ENCODE peak calls at places on chromosomes 5 and 9, in four cellular contexts. One of them, this sample, is unnamed.

GRCh38 chr9:135260221-135260620 is 172.8 kb downstream of the OLFM1 start:
- DNase-seq in HepG2: no peak
- DNase-seq in Panc1: no peak
- DNase-seq in K562: no peak
- DNase-seq in this sample: no peak

GRCh38 chr5:134948929-134949328 is 18.8 kb upstream of the CATSPER3 start:
- DNase-seq in HepG2: no peak
- DNase-seq in Panc1: no peak
- DNase-seq in K562: peak
- DNase-seq in this sample: no peak

GRCh38 chr5:16149621-16150020 is 30.0 kb downstream of the MARCHF11 start:
- DNase-seq in HepG2: no peak
- DNase-seq in Panc1: no peak
- DNase-seq in K562: no peak
- DNase-seq in this sample: no peak

GRCh38 chr5:125607018-125607417 is 816.2 kb upstream of the GRAMD2B start:
- DNase-seq in HepG2: no peak
- DNase-seq in Panc1: no peak
- DNase-seq in K562: no peak
- DNase-seq in this sample: no peak

GRCh38 chr5:172179032-172179989 is 8.7 kb downstream of the STK10 start:
- DNase-seq in HepG2: no peak
- DNase-seq in Panc1: no peak
- DNase-seq in K562: no peak
- DNase-seq in this sample: no peak

GRCh38 chr9:129008986-129009583 is 19.0 kb downstream of the SH3GLB2 start:
- DNase-seq in HepG2: no peak
- DNase-seq in Panc1: no peak
- DNase-seq in K562: no peak
- DNase-seq in this sample: no peak

GRCh38 chr9:16561121-16561520 is 309.3 kb downstream of the BNC2 start:
- DNase-seq in HepG2: no peak
- DNase-seq in Panc1: no peak
- DNase-seq in K562: no peak
- DNase-seq in this sample: no peak

GRCh38 chr5:153081385-153081784 is 409.1 kb upstream of the GRIA1 start:
- DNase-seq in HepG2: no peak
- DNase-seq in Panc1: no peak
- DNase-seq in K562: no peak
- DNase-seq in this sample: no peak

GRCh38 chr5:150522504-150523464 is 14.9 kb downstream of the NDST1 start:
- DNase-seq in HepG2: peak
- DNase-seq in Panc1: no peak
- DNase-seq in K562: no peak
- DNase-seq in this sample: no peak

GRCh38 chr5:173429489-173430150 is 101.4 kb upstream of the STC2 start:
- DNase-seq in HepG2: no peak
- DNase-seq in Panc1: no peak
- DNase-seq in K562: no peak
- DNase-seq in this sample: no peak

GRCh38 chr5:134769206-134769605 is 10.6 kb downstream of the DDX46 start:
- DNase-seq in HepG2: peak
- DNase-seq in Panc1: no peak
- DNase-seq in K562: no peak
- DNase-seq in this sample: no peak

GRCh38 chr9:114583776-114584175 is 3.8 kb upstream of the ATP6V1G1 start:
- DNase-seq in HepG2: no peak
- DNase-seq in Panc1: no peak
- DNase-seq in K562: no peak
- DNase-seq in this sample: no peak

GRCh38 chr5:105956456-105957177 is 1714.1 kb downstream of the EFNA5 start:
- DNase-seq in HepG2: no peak
- DNase-seq in Panc1: no peak
- DNase-seq in K562: no peak
- DNase-seq in this sample: no peak
- TF ChIP-seq TCF7L2 in HepG2: no peak
- TF ChIP-seq TCF7L2 in Panc1: no peak
- TF ChIP-seq TCF7L2 in K562: no peak
- TF ChIP-seq TCF7L2 in this sample: no peak

GRCh38 chr5:32339198-32339597 is 26.5 kb upstream of the MTMR12 start:
- DNase-seq in HepG2: no peak
- DNase-seq in Panc1: no peak
- DNase-seq in K562: peak
- DNase-seq in this sample: peak
- TF ChIP-seq SIN3A in HepG2: no peak
- TF ChIP-seq SIN3A in Panc1: no peak
- TF ChIP-seq SIN3A in K562: no peak
- TF ChIP-seq SIN3A in this sample: no peak

DNA sequence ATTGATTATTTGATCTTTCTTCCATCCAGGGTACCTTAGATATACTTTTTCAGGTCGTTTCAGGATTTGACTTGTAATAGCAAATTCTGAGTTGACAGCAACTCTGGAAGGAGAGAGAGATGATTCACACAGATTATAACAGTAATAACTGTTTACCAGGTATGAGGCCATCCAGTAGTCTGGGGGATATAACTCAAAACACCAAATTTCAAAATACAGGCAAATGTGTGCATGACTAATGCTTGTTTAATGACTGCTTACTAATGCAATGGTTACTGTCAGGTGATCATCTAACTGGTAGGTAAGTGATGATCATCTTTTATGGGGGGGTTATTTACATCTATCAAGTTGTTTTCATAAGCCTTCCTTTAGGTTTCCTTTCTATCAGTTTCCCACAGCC is 412.3 kb downstream of the MAT2B start:
- DNase-seq in HepG2: no peak
- DNase-seq in Panc1: no peak
- DNase-seq in K562: no peak
- DNase-seq in this sample: no peak
- TF ChIP-seq TCF7L2 in HepG2: no peak
- TF ChIP-seq TCF7L2 in Panc1: no peak
- TF ChIP-seq TCF7L2 in K562: no peak
- TF ChIP-seq TCF7L2 in this sample: no peak

DNA sequence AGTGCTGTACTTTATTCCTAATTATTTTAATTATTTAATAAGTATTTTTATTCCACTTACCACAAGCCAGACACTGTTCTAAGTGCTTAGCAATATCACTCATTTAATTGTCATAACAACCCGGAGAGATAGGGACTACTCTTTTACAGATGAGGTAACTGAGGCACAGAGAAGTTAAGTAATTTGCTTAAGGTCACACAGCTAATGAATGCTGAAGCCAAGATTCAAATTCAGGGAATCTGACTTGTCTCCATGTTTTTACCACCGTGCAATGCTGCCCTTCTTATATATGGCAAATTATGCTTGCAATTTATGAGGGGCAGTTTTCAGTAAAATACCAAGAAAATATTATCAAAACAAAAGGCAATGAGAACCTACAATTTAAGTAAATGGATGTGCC is 168.4 kb upstream of the KIF2A start:
- DNase-seq in HepG2: no peak
- DNase-seq in Panc1: no peak
- DNase-seq in K562: no peak
- DNase-seq in this sample: no peak
- TF ChIP-seq SIN3A in HepG2: no peak
- TF ChIP-seq SIN3A in Panc1: no peak
- TF ChIP-seq SIN3A in K562: no peak
- TF ChIP-seq SIN3A in this sample: no peak

GRCh38 chr9:36865731-36866635 is 168.1 kb downstream of the PAX5 start:
- DNase-seq in HepG2: no peak
- DNase-seq in Panc1: no peak
- DNase-seq in K562: no peak
- DNase-seq in this sample: no peak

GRCh38 chr9:36858805-36859375 is 175.2 kb downstream of the PAX5 start:
- DNase-seq in HepG2: no peak
- DNase-seq in Panc1: no peak
- DNase-seq in K562: no peak
- DNase-seq in this sample: no peak

GRCh38 chr9:36864491-36865410 is 169.3 kb downstream of the PAX5 start:
- DNase-seq in HepG2: no peak
- DNase-seq in Panc1: no peak
- DNase-seq in K562: no peak
- DNase-seq in this sample: no peak

GRCh38 chr9:36861528-36862205 is 172.4 kb downstream of the PAX5 start:
- DNase-seq in HepG2: no peak
- DNase-seq in Panc1: no peak
- DNase-seq in K562: no peak
- DNase-seq in this sample: no peak

GRCh38 chr9:36862206-36863145 is 171.6 kb downstream of the PAX5 start:
- DNase-seq in HepG2: peak
- DNase-seq in Panc1: peak
- DNase-seq in K562: peak
- DNase-seq in this sample: peak
- TF ChIP-seq TCF7L2 in HepG2: no peak
- TF ChIP-seq TCF7L2 in Panc1: no peak
- TF ChIP-seq TCF7L2 in K562: no peak
- TF ChIP-seq TCF7L2 in this sample: no peak

This sample was measured in HCT116.